ENCODE peak calls at places on chromosomes 13 and 19, in ten cellular contexts. One of them, this sample, is unnamed.
A peak's percentile ranks its signal among the peaks of the same experiment; 100 is the strongest.

GRCh38 chr13:113622791-113623490 is 35.1 kb downstream of the ATP4B start:
- DNase-seq in keratinocyte: no peak
- DNase-seq in AG04450: no peak
- DNase-seq in heart right ventricle: no peak
- DNase-seq in tibial artery: no peak
- DNase-seq in A673: no peak
- DNase-seq in cardiac muscle cell: no peak
- DNase-seq in progenitor cell of endocrine pancreas: no peak
- DNase-seq in omental fat pad: no peak
- DNase-seq in AG10803: no peak
- DNase-seq in this sample: no peak

GRCh38 chr13:66635526-66635925 is 594.6 kb downstream of the PCDH9 start:
- DNase-seq in keratinocyte: peak; percentile 17
- DNase-seq in AG04450: peak; percentile 68
- DNase-seq in heart right ventricle: no peak
- DNase-seq in tibial artery: no peak
- DNase-seq in A673: no peak
- DNase-seq in cardiac muscle cell: peak; percentile 79
- DNase-seq in progenitor cell of endocrine pancreas: no peak
- DNase-seq in omental fat pad: no peak
- DNase-seq in AG10803: peak; percentile 79
- DNase-seq in this sample: no peak

GRCh38 chr13:27644302-27644701 is 22.6 kb downstream of the POLR1D start:
- DNase-seq in keratinocyte: no peak
- DNase-seq in AG04450: peak; percentile 79
- DNase-seq in heart right ventricle: no peak
- DNase-seq in tibial artery: no peak
- DNase-seq in A673: peak; percentile 15
- DNase-seq in cardiac muscle cell: peak; percentile 76
- DNase-seq in progenitor cell of endocrine pancreas: no peak
- DNase-seq in omental fat pad: no peak
- DNase-seq in AG10803: peak; percentile 92
- DNase-seq in this sample: no peak

GRCh38 chr19:33377586-33378475 is 4.3 kb downstream of the CEBPG start:
- DNase-seq in keratinocyte: no peak
- DNase-seq in AG04450: no peak
- DNase-seq in heart right ventricle: no peak
- DNase-seq in tibial artery: no peak
- DNase-seq in A673: no peak
- DNase-seq in cardiac muscle cell: no peak
- DNase-seq in progenitor cell of endocrine pancreas: no peak
- DNase-seq in omental fat pad: no peak
- DNase-seq in AG10803: peak; percentile 46
- DNase-seq in this sample: no peak

GRCh38 chr19:30671622-30672051 is 299.5 kb downstream of the ZNF536 start:
- DNase-seq in keratinocyte: no peak
- DNase-seq in AG04450: no peak
- DNase-seq in heart right ventricle: peak; percentile 42
- DNase-seq in tibial artery: no peak
- DNase-seq in A673: no peak
- DNase-seq in cardiac muscle cell: peak; percentile 28
- DNase-seq in progenitor cell of endocrine pancreas: no peak
- DNase-seq in omental fat pad: no peak
- DNase-seq in AG10803: peak; percentile 53
- DNase-seq in this sample: no peak

GRCh38 chr19:40300668-40301067 is 15.5 kb upstream of the AKT2 start:
- DNase-seq in keratinocyte: no peak
- DNase-seq in AG04450: no peak
- DNase-seq in heart right ventricle: no peak
- DNase-seq in tibial artery: no peak
- DNase-seq in A673: no peak
- DNase-seq in cardiac muscle cell: no peak
- DNase-seq in progenitor cell of endocrine pancreas: no peak
- DNase-seq in omental fat pad: no peak
- DNase-seq in AG10803: no peak
- DNase-seq in this sample: no peak

GRCh38 chr13:71864094-71864980 is 2.7 kb downstream of the DACH1 start:
- DNase-seq in keratinocyte: no peak
- DNase-seq in AG04450: no peak
- DNase-seq in heart right ventricle: peak; percentile 65
- DNase-seq in tibial artery: peak; percentile 24
- DNase-seq in A673: peak; percentile 17
- DNase-seq in cardiac muscle cell: peak; percentile 5
- DNase-seq in progenitor cell of endocrine pancreas: peak; percentile 33
- DNase-seq in omental fat pad: no peak
- DNase-seq in AG10803: no peak
- DNase-seq in this sample: peak; percentile 35

GRCh38 chr13:24107955-24108614 is 52.4 kb upstream of the SPATA13 start:
- DNase-seq in keratinocyte: no peak
- DNase-seq in AG04450: peak; percentile 16
- DNase-seq in heart right ventricle: no peak
- DNase-seq in tibial artery: no peak
- DNase-seq in A673: no peak
- DNase-seq in cardiac muscle cell: peak; percentile 47
- DNase-seq in progenitor cell of endocrine pancreas: no peak
- DNase-seq in omental fat pad: no peak
- DNase-seq in AG10803: no peak
- DNase-seq in this sample: no peak

GRCh38 chr13:21717817-21718216 is 46.9 kb downstream of the FGF9 start:
- DNase-seq in keratinocyte: peak; percentile 21
- DNase-seq in AG04450: no peak
- DNase-seq in heart right ventricle: no peak
- DNase-seq in tibial artery: no peak
- DNase-seq in A673: no peak
- DNase-seq in cardiac muscle cell: no peak
- DNase-seq in progenitor cell of endocrine pancreas: no peak
- DNase-seq in omental fat pad: no peak
- DNase-seq in AG10803: no peak
- DNase-seq in this sample: no peak

GRCh38 chr13:113126265-113127150 is 3.9 kb downstream of the F10 start:
- DNase-seq in keratinocyte: no peak
- DNase-seq in AG04450: no peak
- DNase-seq in heart right ventricle: no peak
- DNase-seq in tibial artery: no peak
- DNase-seq in A673: no peak
- DNase-seq in cardiac muscle cell: no peak
- DNase-seq in progenitor cell of endocrine pancreas: no peak
- DNase-seq in omental fat pad: no peak
- DNase-seq in AG10803: no peak
- DNase-seq in this sample: peak; percentile 33

GRCh38 chr13:111911141-111911720 is 155.7 kb upstream of the SOX1 start:
- DNase-seq in keratinocyte: no peak
- DNase-seq in AG04450: no peak
- DNase-seq in heart right ventricle: no peak
- DNase-seq in tibial artery: no peak
- DNase-seq in A673: no peak
- DNase-seq in cardiac muscle cell: no peak
- DNase-seq in progenitor cell of endocrine pancreas: no peak
- DNase-seq in omental fat pad: no peak
- DNase-seq in AG10803: no peak
- DNase-seq in this sample: no peak

GRCh38 chr13:103640617-103641016 is 574.4 kb upstream of the SLC10A2 start:
- DNase-seq in keratinocyte: no peak
- DNase-seq in AG04450: no peak
- DNase-seq in heart right ventricle: no peak
- DNase-seq in tibial artery: no peak
- DNase-seq in A673: no peak
- DNase-seq in cardiac muscle cell: no peak
- DNase-seq in progenitor cell of endocrine pancreas: no peak
- DNase-seq in omental fat pad: no peak
- DNase-seq in AG10803: no peak
- DNase-seq in this sample: no peak

GRCh38 chr19:33273881-33274662 is 28.3 kb downstream of the CEBPA start:
- DNase-seq in keratinocyte: peak; percentile 73
- DNase-seq in AG04450: peak; percentile 34
- DNase-seq in heart right ventricle: no peak
- DNase-seq in tibial artery: peak; percentile 55
- DNase-seq in A673: peak; percentile 70
- DNase-seq in cardiac muscle cell: peak; percentile 90
- DNase-seq in progenitor cell of endocrine pancreas: no peak
- DNase-seq in omental fat pad: peak; percentile 51
- DNase-seq in AG10803: peak; percentile 94
- DNase-seq in this sample: no peak

GRCh38 chr19:54959840-54960239 is 6.3 kb upstream of the NLRP2 start:
- DNase-seq in keratinocyte: no peak
- DNase-seq in AG04450: no peak
- DNase-seq in heart right ventricle: no peak
- DNase-seq in tibial artery: no peak
- DNase-seq in A673: no peak
- DNase-seq in cardiac muscle cell: no peak
- DNase-seq in progenitor cell of endocrine pancreas: no peak
- DNase-seq in omental fat pad: no peak
- DNase-seq in AG10803: no peak
- DNase-seq in this sample: no peak

GRCh38 chr13:70817571-70817970 is 709.3 kb upstream of the KLHL1 start:
- DNase-seq in keratinocyte: no peak
- DNase-seq in AG04450: no peak
- DNase-seq in heart right ventricle: no peak
- DNase-seq in tibial artery: no peak
- DNase-seq in A673: no peak
- DNase-seq in cardiac muscle cell: no peak
- DNase-seq in progenitor cell of endocrine pancreas: no peak
- DNase-seq in omental fat pad: no peak
- DNase-seq in AG10803: no peak
- DNase-seq in this sample: no peak

GRCh38 chr13:91045351-91046034 is 302.0 kb upstream of the MIR17HG start:
- DNase-seq in keratinocyte: no peak
- DNase-seq in AG04450: no peak
- DNase-seq in heart right ventricle: no peak
- DNase-seq in tibial artery: no peak
- DNase-seq in A673: peak; percentile 29
- DNase-seq in cardiac muscle cell: peak; percentile 14
- DNase-seq in progenitor cell of endocrine pancreas: no peak
- DNase-seq in omental fat pad: no peak
- DNase-seq in AG10803: no peak
- DNase-seq in this sample: no peak
- TF ChIP-seq CTCF in keratinocyte: no peak
- TF ChIP-seq CTCF in AG04450: peak; percentile 16
- TF ChIP-seq CTCF in heart right ventricle: peak; percentile 12
- TF ChIP-seq CTCF in tibial artery: no peak
- TF ChIP-seq CTCF in A673: peak; percentile 55
- TF ChIP-seq CTCF in cardiac muscle cell: peak; percentile 34
- TF ChIP-seq CTCF in progenitor cell of endocrine pancreas: peak; percentile 61
- TF ChIP-seq CTCF in omental fat pad: no peak
- TF ChIP-seq CTCF in AG10803: no peak
- TF ChIP-seq CTCF in this sample: no peak

GRCh38 chr13:33069365-33069764 is 53.1 kb downstream of the KL start:
- DNase-seq in keratinocyte: no peak
- DNase-seq in AG04450: no peak
- DNase-seq in heart right ventricle: no peak
- DNase-seq in tibial artery: no peak
- DNase-seq in A673: peak; percentile 57
- DNase-seq in cardiac muscle cell: no peak
- DNase-seq in progenitor cell of endocrine pancreas: no peak
- DNase-seq in omental fat pad: no peak
- DNase-seq in AG10803: no peak
- DNase-seq in this sample: no peak
- TF ChIP-seq CTCF in keratinocyte: peak; percentile 24
- TF ChIP-seq CTCF in AG04450: no peak
- TF ChIP-seq CTCF in heart right ventricle: peak; percentile 37
- TF ChIP-seq CTCF in tibial artery: no peak
- TF ChIP-seq CTCF in A673: peak; percentile 52
- TF ChIP-seq CTCF in cardiac muscle cell: peak; percentile 7
- TF ChIP-seq CTCF in progenitor cell of endocrine pancreas: no peak
- TF ChIP-seq CTCF in omental fat pad: no peak
- TF ChIP-seq CTCF in AG10803: peak; percentile 21
- TF ChIP-seq CTCF in this sample: no peak

DNA sequence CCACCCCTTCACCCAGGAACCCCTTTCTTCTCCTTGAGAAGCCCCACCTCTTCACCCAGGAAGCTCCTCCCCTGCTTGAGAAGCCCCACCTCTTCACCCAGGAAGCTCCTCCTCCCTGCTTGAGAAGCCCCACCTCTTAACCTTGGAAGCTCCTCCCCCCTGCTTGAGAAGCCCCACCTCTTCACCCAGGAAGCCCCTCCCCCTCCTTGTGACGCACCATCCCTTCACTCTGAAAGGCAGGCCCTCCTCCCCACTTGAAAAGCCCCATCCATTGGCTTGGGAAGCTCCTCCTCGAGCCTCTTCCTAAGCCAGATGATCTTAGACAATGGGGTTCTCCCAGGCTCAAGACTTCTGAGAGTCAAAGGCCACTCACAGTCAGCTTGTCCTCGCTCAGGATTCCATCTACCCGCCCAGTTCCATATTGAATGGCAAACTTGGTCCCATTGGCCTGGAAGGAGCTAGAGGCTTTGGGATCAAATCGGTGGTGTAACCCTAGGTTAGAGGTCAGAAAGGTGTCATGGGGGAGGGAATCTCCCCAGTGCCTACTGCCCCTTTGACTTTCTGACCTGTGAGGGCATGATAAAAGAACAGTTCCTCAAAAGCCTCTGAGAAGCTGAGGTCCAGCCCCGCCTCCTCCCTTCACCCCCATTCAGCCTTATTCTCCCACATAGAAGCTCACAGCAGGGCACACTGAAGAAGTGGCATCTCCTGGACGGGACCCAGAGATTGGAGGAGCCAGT is 4.0 kb downstream of the NAPSA start:
- DNase-seq in keratinocyte: no peak
- DNase-seq in AG04450: no peak
- DNase-seq in heart right ventricle: no peak
- DNase-seq in tibial artery: no peak
- DNase-seq in A673: peak; percentile 30
- DNase-seq in cardiac muscle cell: no peak
- DNase-seq in progenitor cell of endocrine pancreas: no peak
- DNase-seq in omental fat pad: no peak
- DNase-seq in AG10803: no peak
- DNase-seq in this sample: no peak
- TF ChIP-seq CTCF in keratinocyte: no peak
- TF ChIP-seq CTCF in AG04450: no peak
- TF ChIP-seq CTCF in heart right ventricle: no peak
- TF ChIP-seq CTCF in tibial artery: no peak
- TF ChIP-seq CTCF in A673: no peak
- TF ChIP-seq CTCF in cardiac muscle cell: no peak
- TF ChIP-seq CTCF in progenitor cell of endocrine pancreas: no peak
- TF ChIP-seq CTCF in omental fat pad: no peak
- TF ChIP-seq CTCF in AG10803: no peak
- TF ChIP-seq CTCF in this sample: no peak

DNA sequence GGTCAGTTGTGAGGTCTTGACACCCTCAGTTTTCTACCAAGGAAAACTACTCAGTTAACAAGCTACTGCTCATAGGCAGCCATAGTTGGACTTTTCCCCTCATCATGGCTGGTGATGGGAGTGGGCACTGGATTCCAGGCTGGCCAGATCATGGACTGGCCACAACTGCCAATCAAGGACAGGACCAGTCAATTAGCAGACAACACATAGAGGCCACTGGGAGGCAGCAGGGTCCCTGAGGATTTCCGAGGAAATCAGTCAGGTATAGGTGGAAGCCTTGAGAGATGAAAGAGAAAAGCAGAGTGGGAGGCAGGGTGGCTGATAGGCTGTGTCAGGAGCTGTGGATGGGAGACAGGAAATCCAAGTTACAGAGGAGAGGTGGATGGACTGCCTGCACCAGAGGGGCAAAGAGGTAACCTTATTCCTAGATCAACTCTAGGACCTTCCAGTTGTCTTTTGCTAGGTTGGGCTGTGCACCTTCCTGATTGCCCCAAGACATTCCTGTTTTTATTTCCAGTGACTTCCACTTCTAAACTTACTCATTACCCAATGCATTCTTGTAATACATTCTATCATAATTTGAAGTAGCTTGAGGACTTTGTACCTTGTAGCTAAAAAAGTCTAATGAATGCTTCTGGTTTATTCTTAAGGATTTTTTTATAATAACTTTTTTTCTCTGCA is 361.8 kb downstream of the KCNRG start:
- DNase-seq in keratinocyte: no peak
- DNase-seq in AG04450: no peak
- DNase-seq in heart right ventricle: no peak
- DNase-seq in tibial artery: no peak
- DNase-seq in A673: no peak
- DNase-seq in cardiac muscle cell: no peak
- DNase-seq in progenitor cell of endocrine pancreas: no peak
- DNase-seq in omental fat pad: no peak
- DNase-seq in AG10803: no peak
- DNase-seq in this sample: no peak
- TF ChIP-seq CTCF in keratinocyte: no peak
- TF ChIP-seq CTCF in AG04450: no peak
- TF ChIP-seq CTCF in heart right ventricle: peak; percentile 31
- TF ChIP-seq CTCF in tibial artery: no peak
- TF ChIP-seq CTCF in A673: no peak
- TF ChIP-seq CTCF in cardiac muscle cell: no peak
- TF ChIP-seq CTCF in progenitor cell of endocrine pancreas: peak; percentile 6
- TF ChIP-seq CTCF in omental fat pad: no peak
- TF ChIP-seq CTCF in AG10803: no peak
- TF ChIP-seq CTCF in this sample: no peak